ENCODE peak calls at places on chromosomes 3 and 15, in nine cellular contexts. One of them, this sample, is unnamed.
A peak's percentile ranks its signal among the peaks of the same experiment; 100 is the strongest.

GRCh38 chr3:47007482-47008257 is 28.2 kb downstream of the NBEAL2 start:
- DNase-seq in neural crest cell: no peak
- DNase-seq in stimulated activated CD8-positive, alpha-beta memory T cell treated with anti-CD3 and anti-CD28 coated beads, Interleukin-15, amount 100 ng/mL, for 4 hours: no peak
- DNase-seq in ACHN: no peak
- DNase-seq in EL: no peak
- DNase-seq in stomach: no peak
- DNase-seq in anterior cingulate cortex: no peak
- DNase-seq in thyroid gland: no peak
- DNase-seq in amniotic stem cell: no peak
- DNase-seq in this sample: no peak

GRCh38 chr3:114902691-114903101 is 244.4 kb downstream of the ZBTB20 start:
- DNase-seq in neural crest cell: no peak
- DNase-seq in stimulated activated CD8-positive, alpha-beta memory T cell treated with anti-CD3 and anti-CD28 coated beads, Interleukin-15, amount 100 ng/mL, for 4 hours: no peak
- DNase-seq in ACHN: peak; percentile 49
- DNase-seq in EL: no peak
- DNase-seq in stomach: no peak
- DNase-seq in anterior cingulate cortex: no peak
- DNase-seq in thyroid gland: peak; percentile 17
- DNase-seq in amniotic stem cell: no peak
- DNase-seq in this sample: peak; percentile 16

GRCh38 chr15:92438471-92438870 is 44.8 kb downstream of the ST8SIA2 start:
- DNase-seq in neural crest cell: no peak
- DNase-seq in stimulated activated CD8-positive, alpha-beta memory T cell treated with anti-CD3 and anti-CD28 coated beads, Interleukin-15, amount 100 ng/mL, for 4 hours: no peak
- DNase-seq in ACHN: no peak
- DNase-seq in EL: no peak
- DNase-seq in stomach: no peak
- DNase-seq in anterior cingulate cortex: no peak
- DNase-seq in thyroid gland: peak; percentile 49
- DNase-seq in amniotic stem cell: no peak
- DNase-seq in this sample: no peak

GRCh38 chr15:27454281-27455060 is 483.5 kb downstream of the GABRG3 start:
- DNase-seq in neural crest cell: no peak
- DNase-seq in stimulated activated CD8-positive, alpha-beta memory T cell treated with anti-CD3 and anti-CD28 coated beads, Interleukin-15, amount 100 ng/mL, for 4 hours: no peak
- DNase-seq in ACHN: peak; percentile 25
- DNase-seq in EL: no peak
- DNase-seq in stomach: no peak
- DNase-seq in anterior cingulate cortex: no peak
- DNase-seq in thyroid gland: no peak
- DNase-seq in amniotic stem cell: no peak
- DNase-seq in this sample: no peak

GRCh38 chr15:65981837-65982696 is 112.8 kb downstream of the RAB11A start:
- DNase-seq in neural crest cell: peak; percentile 45
- DNase-seq in stimulated activated CD8-positive, alpha-beta memory T cell treated with anti-CD3 and anti-CD28 coated beads, Interleukin-15, amount 100 ng/mL, for 4 hours: peak; percentile 47
- DNase-seq in ACHN: peak; percentile 22
- DNase-seq in EL: no peak
- DNase-seq in stomach: peak; percentile 64
- DNase-seq in anterior cingulate cortex: peak; percentile 52
- DNase-seq in thyroid gland: peak; percentile 48
- DNase-seq in amniotic stem cell: no peak
- DNase-seq in this sample: peak; percentile 18

GRCh38 chr3:46464326-46465195 is at the start of gene LTF:
- DNase-seq in neural crest cell: no peak
- DNase-seq in stimulated activated CD8-positive, alpha-beta memory T cell treated with anti-CD3 and anti-CD28 coated beads, Interleukin-15, amount 100 ng/mL, for 4 hours: no peak
- DNase-seq in ACHN: no peak
- DNase-seq in EL: no peak
- DNase-seq in stomach: no peak
- DNase-seq in anterior cingulate cortex: no peak
- DNase-seq in thyroid gland: no peak
- DNase-seq in amniotic stem cell: no peak
- DNase-seq in this sample: no peak

GRCh38 chr15:86541540-86541939 is 461.9 kb downstream of the AGBL1 start:
- DNase-seq in neural crest cell: no peak
- DNase-seq in stimulated activated CD8-positive, alpha-beta memory T cell treated with anti-CD3 and anti-CD28 coated beads, Interleukin-15, amount 100 ng/mL, for 4 hours: no peak
- DNase-seq in ACHN: no peak
- DNase-seq in EL: no peak
- DNase-seq in stomach: no peak
- DNase-seq in anterior cingulate cortex: no peak
- DNase-seq in thyroid gland: no peak
- DNase-seq in amniotic stem cell: no peak
- DNase-seq in this sample: no peak

GRCh38 chr3:126548556-126549466 is 9.9 kb downstream of the C3orf22 start:
- DNase-seq in neural crest cell: no peak
- DNase-seq in stimulated activated CD8-positive, alpha-beta memory T cell treated with anti-CD3 and anti-CD28 coated beads, Interleukin-15, amount 100 ng/mL, for 4 hours: no peak
- DNase-seq in ACHN: no peak
- DNase-seq in EL: no peak
- DNase-seq in stomach: peak; percentile 16
- DNase-seq in anterior cingulate cortex: no peak
- DNase-seq in thyroid gland: no peak
- DNase-seq in amniotic stem cell: no peak
- DNase-seq in this sample: no peak

GRCh38 chr3:40456279-40456939 is 730 bp upstream of the RPL14 start:
- DNase-seq in neural crest cell: no peak
- DNase-seq in stimulated activated CD8-positive, alpha-beta memory T cell treated with anti-CD3 and anti-CD28 coated beads, Interleukin-15, amount 100 ng/mL, for 4 hours: no peak
- DNase-seq in ACHN: no peak
- DNase-seq in EL: no peak
- DNase-seq in stomach: no peak
- DNase-seq in anterior cingulate cortex: no peak
- DNase-seq in thyroid gland: no peak
- DNase-seq in amniotic stem cell: no peak
- DNase-seq in this sample: no peak

GRCh38 chr3:154776549-154777230 is 303.4 kb upstream of the MME start:
- DNase-seq in neural crest cell: no peak
- DNase-seq in stimulated activated CD8-positive, alpha-beta memory T cell treated with anti-CD3 and anti-CD28 coated beads, Interleukin-15, amount 100 ng/mL, for 4 hours: no peak
- DNase-seq in ACHN: no peak
- DNase-seq in EL: no peak
- DNase-seq in stomach: no peak
- DNase-seq in anterior cingulate cortex: no peak
- DNase-seq in thyroid gland: no peak
- DNase-seq in amniotic stem cell: no peak
- DNase-seq in this sample: no peak

GRCh38 chr15:74989527-74989926 is 5.8 kb upstream of the SCAMP5 start:
- DNase-seq in neural crest cell: no peak
- DNase-seq in stimulated activated CD8-positive, alpha-beta memory T cell treated with anti-CD3 and anti-CD28 coated beads, Interleukin-15, amount 100 ng/mL, for 4 hours: no peak
- DNase-seq in ACHN: no peak
- DNase-seq in EL: no peak
- DNase-seq in stomach: no peak
- DNase-seq in anterior cingulate cortex: no peak
- DNase-seq in thyroid gland: no peak
- DNase-seq in amniotic stem cell: no peak
- DNase-seq in this sample: no peak

GRCh38 chr15:98142584-98142983 is 182.1 kb downstream of the ARRDC4 start:
- DNase-seq in neural crest cell: no peak
- DNase-seq in stimulated activated CD8-positive, alpha-beta memory T cell treated with anti-CD3 and anti-CD28 coated beads, Interleukin-15, amount 100 ng/mL, for 4 hours: no peak
- DNase-seq in ACHN: no peak
- DNase-seq in EL: no peak
- DNase-seq in stomach: no peak
- DNase-seq in anterior cingulate cortex: no peak
- DNase-seq in thyroid gland: no peak
- DNase-seq in amniotic stem cell: no peak
- DNase-seq in this sample: no peak

GRCh38 chr3:71791634-71792033 is 6.7 kb upstream of the PROK2 start:
- DNase-seq in neural crest cell: no peak
- DNase-seq in stimulated activated CD8-positive, alpha-beta memory T cell treated with anti-CD3 and anti-CD28 coated beads, Interleukin-15, amount 100 ng/mL, for 4 hours: no peak
- DNase-seq in ACHN: no peak
- DNase-seq in EL: no peak
- DNase-seq in stomach: no peak
- DNase-seq in anterior cingulate cortex: no peak
- DNase-seq in thyroid gland: no peak
- DNase-seq in amniotic stem cell: no peak
- DNase-seq in this sample: no peak

GRCh38 chr3:13570391-13571194 is 21.7 kb downstream of the FBLN2 start:
- DNase-seq in neural crest cell: no peak
- DNase-seq in stimulated activated CD8-positive, alpha-beta memory T cell treated with anti-CD3 and anti-CD28 coated beads, Interleukin-15, amount 100 ng/mL, for 4 hours: no peak
- DNase-seq in ACHN: no peak
- DNase-seq in EL: no peak
- DNase-seq in stomach: no peak
- DNase-seq in anterior cingulate cortex: no peak
- DNase-seq in thyroid gland: no peak
- DNase-seq in amniotic stem cell: no peak
- DNase-seq in this sample: no peak

GRCh38 chr15:25057574-25057973 is 102.8 kb downstream of the SNRPN start:
- DNase-seq in neural crest cell: no peak
- DNase-seq in stimulated activated CD8-positive, alpha-beta memory T cell treated with anti-CD3 and anti-CD28 coated beads, Interleukin-15, amount 100 ng/mL, for 4 hours: no peak
- DNase-seq in ACHN: no peak
- DNase-seq in EL: no peak
- DNase-seq in stomach: peak; percentile 9
- DNase-seq in anterior cingulate cortex: no peak
- DNase-seq in thyroid gland: no peak
- DNase-seq in amniotic stem cell: no peak
- DNase-seq in this sample: no peak

GRCh38 chr3:3053974-3054373 is 56.2 kb downstream of the IL5RA start:
- DNase-seq in neural crest cell: no peak
- DNase-seq in stimulated activated CD8-positive, alpha-beta memory T cell treated with anti-CD3 and anti-CD28 coated beads, Interleukin-15, amount 100 ng/mL, for 4 hours: no peak
- DNase-seq in ACHN: no peak
- DNase-seq in EL: no peak
- DNase-seq in stomach: no peak
- DNase-seq in anterior cingulate cortex: no peak
- DNase-seq in thyroid gland: no peak
- DNase-seq in amniotic stem cell: no peak
- DNase-seq in this sample: no peak

GRCh38 chr15:65211157-65211982 is at the start of gene CILP:
- DNase-seq in neural crest cell: no peak
- DNase-seq in stimulated activated CD8-positive, alpha-beta memory T cell treated with anti-CD3 and anti-CD28 coated beads, Interleukin-15, amount 100 ng/mL, for 4 hours: no peak
- DNase-seq in ACHN: no peak
- DNase-seq in EL: no peak
- DNase-seq in stomach: no peak
- DNase-seq in anterior cingulate cortex: no peak
- DNase-seq in thyroid gland: peak; percentile 56
- DNase-seq in amniotic stem cell: no peak
- DNase-seq in this sample: no peak

GRCh38 chr3:38281895-38282686 is at the start of gene SLC22A14:
- DNase-seq in neural crest cell: no peak
- DNase-seq in stimulated activated CD8-positive, alpha-beta memory T cell treated with anti-CD3 and anti-CD28 coated beads, Interleukin-15, amount 100 ng/mL, for 4 hours: no peak
- DNase-seq in ACHN: no peak
- DNase-seq in EL: no peak
- DNase-seq in stomach: no peak
- DNase-seq in anterior cingulate cortex: no peak
- DNase-seq in thyroid gland: no peak
- DNase-seq in amniotic stem cell: no peak
- DNase-seq in this sample: peak; percentile 16

This sample was measured in HepG2.